ENCODE peak calls at places on chromosomes 12 and 14, in nine cellular contexts. One of them, this sample, is unnamed.
A peak's percentile ranks its signal among the peaks of the same experiment; 100 is the strongest.

GRCh38 chr12:5258966-5259365 is 172.9 kb upstream of the NTF3 start:
- DNase-seq in astrocyte of the spinal cord: no peak
- DNase-seq in HuH-7: no peak
- DNase-seq in lower lobe of right lung: no peak
- DNase-seq in mesenteric fat pad: no peak
- DNase-seq in DMS53: no peak
- DNase-seq in iPS DF 19.7: no peak
- DNase-seq in PC-3: no peak
- DNase-seq in LNCaP clone FGC: no peak
- DNase-seq in this sample: no peak

GRCh38 chr14:106436310-106436905 is 910.0 kb downstream of the TMEM121 start:
- DNase-seq in astrocyte of the spinal cord: no peak
- DNase-seq in HuH-7: peak; percentile 4
- DNase-seq in lower lobe of right lung: peak; percentile 59
- DNase-seq in mesenteric fat pad: no peak
- DNase-seq in DMS53: peak; percentile 74
- DNase-seq in iPS DF 19.7: no peak
- DNase-seq in PC-3: no peak
- DNase-seq in LNCaP clone FGC: peak; percentile 50
- DNase-seq in this sample: peak; percentile 66

GRCh38 chr14:103072595-103073366 is 11.2 kb upstream of the LBHD2 start:
- DNase-seq in astrocyte of the spinal cord: no peak
- DNase-seq in HuH-7: no peak
- DNase-seq in lower lobe of right lung: no peak
- DNase-seq in mesenteric fat pad: peak; percentile 85
- DNase-seq in DMS53: peak; percentile 12
- DNase-seq in iPS DF 19.7: no peak
- DNase-seq in PC-3: no peak
- DNase-seq in LNCaP clone FGC: no peak
- DNase-seq in this sample: no peak

GRCh38 chr12:117159674-117160073 is 30.6 kb downstream of the FBXO21 start:
- DNase-seq in astrocyte of the spinal cord: no peak
- DNase-seq in HuH-7: no peak
- DNase-seq in lower lobe of right lung: no peak
- DNase-seq in mesenteric fat pad: no peak
- DNase-seq in DMS53: no peak
- DNase-seq in iPS DF 19.7: no peak
- DNase-seq in PC-3: no peak
- DNase-seq in LNCaP clone FGC: no peak
- DNase-seq in this sample: no peak

GRCh38 chr12:50103767-50104321 is at the start of gene GPD1:
- DNase-seq in astrocyte of the spinal cord: peak; percentile 35
- DNase-seq in HuH-7: no peak
- DNase-seq in lower lobe of right lung: peak; percentile 84
- DNase-seq in mesenteric fat pad: no peak
- DNase-seq in DMS53: peak; percentile 88
- DNase-seq in iPS DF 19.7: no peak
- DNase-seq in PC-3: peak; percentile 50
- DNase-seq in LNCaP clone FGC: no peak
- DNase-seq in this sample: no peak

GRCh38 chr12:18343708-18344107 is 82.4 kb downstream of the PIK3C2G start:
- DNase-seq in astrocyte of the spinal cord: no peak
- DNase-seq in HuH-7: peak; percentile 24
- DNase-seq in lower lobe of right lung: no peak
- DNase-seq in mesenteric fat pad: no peak
- DNase-seq in DMS53: no peak
- DNase-seq in iPS DF 19.7: no peak
- DNase-seq in PC-3: no peak
- DNase-seq in LNCaP clone FGC: no peak
- DNase-seq in this sample: no peak

GRCh38 chr12:28872654-28873268 is 276.3 kb upstream of the FAR2 start:
- DNase-seq in astrocyte of the spinal cord: peak; percentile 71
- DNase-seq in HuH-7: peak; percentile 46
- DNase-seq in lower lobe of right lung: no peak
- DNase-seq in mesenteric fat pad: no peak
- DNase-seq in DMS53: peak; percentile 90
- DNase-seq in iPS DF 19.7: peak; percentile 28
- DNase-seq in PC-3: peak; percentile 100
- DNase-seq in LNCaP clone FGC: peak; percentile 25
- DNase-seq in this sample: no peak

GRCh38 chr12:129720618-129721017 is 183.2 kb downstream of the TMEM132D start:
- DNase-seq in astrocyte of the spinal cord: no peak
- DNase-seq in HuH-7: no peak
- DNase-seq in lower lobe of right lung: no peak
- DNase-seq in mesenteric fat pad: no peak
- DNase-seq in DMS53: no peak
- DNase-seq in iPS DF 19.7: no peak
- DNase-seq in PC-3: no peak
- DNase-seq in LNCaP clone FGC: no peak
- DNase-seq in this sample: no peak

GRCh38 chr12:49014547-49014946 is 4.0 kb downstream of the PRKAG1 start:
- DNase-seq in astrocyte of the spinal cord: peak; percentile 9
- DNase-seq in HuH-7: no peak
- DNase-seq in lower lobe of right lung: no peak
- DNase-seq in mesenteric fat pad: no peak
- DNase-seq in DMS53: no peak
- DNase-seq in iPS DF 19.7: no peak
- DNase-seq in PC-3: peak; percentile 43
- DNase-seq in LNCaP clone FGC: no peak
- DNase-seq in this sample: no peak

GRCh38 chr14:83712730-83713129 is 1817.2 kb upstream of the FLRT2 start:
- DNase-seq in astrocyte of the spinal cord: no peak
- DNase-seq in HuH-7: no peak
- DNase-seq in lower lobe of right lung: no peak
- DNase-seq in mesenteric fat pad: no peak
- DNase-seq in DMS53: no peak
- DNase-seq in iPS DF 19.7: no peak
- DNase-seq in PC-3: no peak
- DNase-seq in LNCaP clone FGC: no peak
- DNase-seq in this sample: no peak

GRCh38 chr12:91817512-91817911 is 328.1 kb downstream of the BTG1 start:
- DNase-seq in astrocyte of the spinal cord: peak; percentile 53
- DNase-seq in HuH-7: no peak
- DNase-seq in lower lobe of right lung: no peak
- DNase-seq in mesenteric fat pad: no peak
- DNase-seq in DMS53: peak; percentile 32
- DNase-seq in iPS DF 19.7: no peak
- DNase-seq in PC-3: peak; percentile 82
- DNase-seq in LNCaP clone FGC: peak; percentile 85
- DNase-seq in this sample: no peak

GRCh38 chr14:60488175-60488574 is 2.3 kb upstream of the C14orf39 start:
- DNase-seq in astrocyte of the spinal cord: no peak
- DNase-seq in HuH-7: no peak
- DNase-seq in lower lobe of right lung: no peak
- DNase-seq in mesenteric fat pad: no peak
- DNase-seq in DMS53: peak; percentile 27
- DNase-seq in iPS DF 19.7: no peak
- DNase-seq in PC-3: peak; percentile 52
- DNase-seq in LNCaP clone FGC: no peak
- DNase-seq in this sample: no peak

GRCh38 chr14:36874396-36875138 is 212.9 kb downstream of the PAX9 start:
- DNase-seq in astrocyte of the spinal cord: no peak
- DNase-seq in HuH-7: no peak
- DNase-seq in lower lobe of right lung: no peak
- DNase-seq in mesenteric fat pad: no peak
- DNase-seq in DMS53: peak; percentile 68
- DNase-seq in iPS DF 19.7: no peak
- DNase-seq in PC-3: peak; percentile 18
- DNase-seq in LNCaP clone FGC: peak; percentile 87
- DNase-seq in this sample: no peak

GRCh38 chr12:56629459-56630179 is 507 bp downstream of the BAZ2A start:
- DNase-seq in astrocyte of the spinal cord: peak; percentile 8
- DNase-seq in HuH-7: no peak
- DNase-seq in lower lobe of right lung: peak; percentile 51
- DNase-seq in mesenteric fat pad: no peak
- DNase-seq in DMS53: peak; percentile 59
- DNase-seq in iPS DF 19.7: no peak
- DNase-seq in PC-3: peak; percentile 18
- DNase-seq in LNCaP clone FGC: no peak
- DNase-seq in this sample: peak; percentile 85

GRCh38 chr14:91415794-91416743 is 1.6 kb downstream of the CCDC88C start:
- DNase-seq in astrocyte of the spinal cord: no peak
- DNase-seq in HuH-7: no peak
- DNase-seq in lower lobe of right lung: no peak
- DNase-seq in mesenteric fat pad: peak; percentile 20
- DNase-seq in DMS53: peak; percentile 67
- DNase-seq in iPS DF 19.7: no peak
- DNase-seq in PC-3: peak; percentile 70
- DNase-seq in LNCaP clone FGC: no peak
- DNase-seq in this sample: peak; percentile 85

GRCh38 chr12:27785882-27786570 is 6.0 kb upstream of the MANSC4 start:
- DNase-seq in astrocyte of the spinal cord: peak; percentile 73
- DNase-seq in HuH-7: no peak
- DNase-seq in lower lobe of right lung: no peak
- DNase-seq in mesenteric fat pad: no peak
- DNase-seq in DMS53: peak; percentile 28
- DNase-seq in iPS DF 19.7: no peak
- DNase-seq in PC-3: peak; percentile 93
- DNase-seq in LNCaP clone FGC: no peak
- DNase-seq in this sample: no peak

GRCh38 chr12:119949145-119949544 is 39.9 kb upstream of the BICDL1 start:
- DNase-seq in astrocyte of the spinal cord: no peak
- DNase-seq in HuH-7: no peak
- DNase-seq in lower lobe of right lung: no peak
- DNase-seq in mesenteric fat pad: no peak
- DNase-seq in DMS53: peak; percentile 55
- DNase-seq in iPS DF 19.7: no peak
- DNase-seq in PC-3: no peak
- DNase-seq in LNCaP clone FGC: no peak
- DNase-seq in this sample: no peak

GRCh38 chr12:48979602-48980388 is 1.7 kb downstream of the WNT1 start:
- DNase-seq in astrocyte of the spinal cord: no peak
- DNase-seq in HuH-7: peak; percentile 44
- DNase-seq in lower lobe of right lung: no peak
- DNase-seq in mesenteric fat pad: no peak
- DNase-seq in DMS53: peak; percentile 61
- DNase-seq in iPS DF 19.7: no peak
- DNase-seq in PC-3: no peak
- DNase-seq in LNCaP clone FGC: no peak
- DNase-seq in this sample: no peak

GRCh38 chr14:87264796-87265195 is 728.2 kb downstream of the GALC start:
- DNase-seq in astrocyte of the spinal cord: no peak
- DNase-seq in HuH-7: no peak
- DNase-seq in lower lobe of right lung: no peak
- DNase-seq in mesenteric fat pad: no peak
- DNase-seq in DMS53: no peak
- DNase-seq in iPS DF 19.7: no peak
- DNase-seq in PC-3: peak; percentile 6
- DNase-seq in LNCaP clone FGC: no peak
- DNase-seq in this sample: no peak

GRCh38 chr14:25516838-25517237 is 466.9 kb upstream of the STXBP6 start:
- DNase-seq in astrocyte of the spinal cord: no peak
- DNase-seq in HuH-7: no peak
- DNase-seq in lower lobe of right lung: no peak
- DNase-seq in mesenteric fat pad: no peak
- DNase-seq in DMS53: peak; percentile 47
- DNase-seq in iPS DF 19.7: peak; percentile 20
- DNase-seq in PC-3: no peak
- DNase-seq in LNCaP clone FGC: no peak
- DNase-seq in this sample: no peak

GRCh38 chr14:72902802-72903530 is 9.1 kb upstream of the DPF3 start:
- DNase-seq in astrocyte of the spinal cord: no peak
- DNase-seq in HuH-7: no peak
- DNase-seq in lower lobe of right lung: no peak
- DNase-seq in mesenteric fat pad: no peak
- DNase-seq in DMS53: no peak
- DNase-seq in iPS DF 19.7: no peak
- DNase-seq in PC-3: no peak
- DNase-seq in LNCaP clone FGC: no peak
- DNase-seq in this sample: no peak

GRCh38 chr12:102197789-102198188 is at the start of gene PMCH:
- DNase-seq in astrocyte of the spinal cord: peak; percentile 67
- DNase-seq in HuH-7: no peak
- DNase-seq in lower lobe of right lung: no peak
- DNase-seq in mesenteric fat pad: no peak
- DNase-seq in DMS53: peak; percentile 28
- DNase-seq in iPS DF 19.7: no peak
- DNase-seq in PC-3: peak; percentile 40
- DNase-seq in LNCaP clone FGC: no peak
- DNase-seq in this sample: no peak

GRCh38 chr12:66620026-66620425 is 58.9 kb downstream of the GRIP1 start:
- DNase-seq in astrocyte of the spinal cord: no peak
- DNase-seq in HuH-7: no peak
- DNase-seq in lower lobe of right lung: no peak
- DNase-seq in mesenteric fat pad: no peak
- DNase-seq in DMS53: no peak
- DNase-seq in iPS DF 19.7: no peak
- DNase-seq in PC-3: peak; percentile 13
- DNase-seq in LNCaP clone FGC: no peak
- DNase-seq in this sample: no peak

GRCh38 chr12:50325890-50326391 is 42.6 kb upstream of the LIMA1 start:
- DNase-seq in astrocyte of the spinal cord: no peak
- DNase-seq in HuH-7: no peak
- DNase-seq in lower lobe of right lung: no peak
- DNase-seq in mesenteric fat pad: peak; percentile 28
- DNase-seq in DMS53: no peak
- DNase-seq in iPS DF 19.7: no peak
- DNase-seq in PC-3: peak; percentile 59
- DNase-seq in LNCaP clone FGC: no peak
- DNase-seq in this sample: no peak

GRCh38 chr14:99930420-99931274 is 134.6 kb upstream of the EVL start:
- DNase-seq in astrocyte of the spinal cord: no peak
- DNase-seq in HuH-7: no peak
- DNase-seq in lower lobe of right lung: no peak
- DNase-seq in mesenteric fat pad: peak; percentile 75
- DNase-seq in DMS53: no peak
- DNase-seq in iPS DF 19.7: no peak
- DNase-seq in PC-3: peak; percentile 41
- DNase-seq in LNCaP clone FGC: no peak
- DNase-seq in this sample: no peak

GRCh38 chr12:91954326-91954725 is 191.3 kb downstream of the BTG1 start:
- DNase-seq in astrocyte of the spinal cord: no peak
- DNase-seq in HuH-7: no peak
- DNase-seq in lower lobe of right lung: no peak
- DNase-seq in mesenteric fat pad: no peak
- DNase-seq in DMS53: peak; percentile 24
- DNase-seq in iPS DF 19.7: no peak
- DNase-seq in PC-3: no peak
- DNase-seq in LNCaP clone FGC: peak; percentile 18
- DNase-seq in this sample: no peak

GRCh38 chr12:8687846-8688601 is 9.8 kb upstream of the RIMKLB start:
- DNase-seq in astrocyte of the spinal cord: peak; percentile 92
- DNase-seq in HuH-7: no peak
- DNase-seq in lower lobe of right lung: no peak
- DNase-seq in mesenteric fat pad: no peak
- DNase-seq in DMS53: peak; percentile 68
- DNase-seq in iPS DF 19.7: no peak
- DNase-seq in PC-3: peak; percentile 11
- DNase-seq in LNCaP clone FGC: peak; percentile 32
- DNase-seq in this sample: no peak

GRCh38 chr14:70425349-70425748 is 8.5 kb upstream of the SYNJ2BP start:
- DNase-seq in astrocyte of the spinal cord: no peak
- DNase-seq in HuH-7: no peak
- DNase-seq in lower lobe of right lung: no peak
- DNase-seq in mesenteric fat pad: no peak
- DNase-seq in DMS53: peak; percentile 40
- DNase-seq in iPS DF 19.7: no peak
- DNase-seq in PC-3: no peak
- DNase-seq in LNCaP clone FGC: peak; percentile 17
- DNase-seq in this sample: no peak

GRCh38 chr12:87405918-87406317 is 623.3 kb downstream of the C12orf50 start:
- DNase-seq in astrocyte of the spinal cord: no peak
- DNase-seq in HuH-7: no peak
- DNase-seq in lower lobe of right lung: no peak
- DNase-seq in mesenteric fat pad: no peak
- DNase-seq in DMS53: no peak
- DNase-seq in iPS DF 19.7: no peak
- DNase-seq in PC-3: peak; percentile 34
- DNase-seq in LNCaP clone FGC: no peak
- DNase-seq in this sample: no peak

GRCh38 chr12:75766263-75767160 is 255.1 kb upstream of the KRR1 start:
- DNase-seq in astrocyte of the spinal cord: peak; percentile 83
- DNase-seq in HuH-7: no peak
- DNase-seq in lower lobe of right lung: no peak
- DNase-seq in mesenteric fat pad: no peak
- DNase-seq in DMS53: peak; percentile 84
- DNase-seq in iPS DF 19.7: no peak
- DNase-seq in PC-3: peak; percentile 94
- DNase-seq in LNCaP clone FGC: no peak
- DNase-seq in this sample: no peak

GRCh38 chr14:88189040-88189839 is 133.8 kb downstream of the KCNK10 start:
- DNase-seq in astrocyte of the spinal cord: peak; percentile 74
- DNase-seq in HuH-7: peak; percentile 76
- DNase-seq in lower lobe of right lung: no peak
- DNase-seq in mesenteric fat pad: no peak
- DNase-seq in DMS53: peak; percentile 87
- DNase-seq in iPS DF 19.7: peak; percentile 57
- DNase-seq in PC-3: peak; percentile 96
- DNase-seq in LNCaP clone FGC: peak; percentile 89
- DNase-seq in this sample: no peak

This sample was measured in natural killer cell treated with Interleukin-12 subunit alpha and Interleukin-12 subunit beta and Interleukin-15 and Interleukin-18, amount 100 ng/mL, for 72 hours.